ENCODE peak calls at places on chromosomes 1 and 21, in four cellular contexts. W, L, X and S are unnamed samples.

GRCh38 chr21:43211085-43212071 is 42.6 kb downstream of the CRYAA start:
- DNase-seq in X (peak), W (no peak), L (no peak), S (no peak)

GRCh38 chr1:208240698-208241355 is 3.4 kb downstream of the PLXNA2 start:
- DNase-seq in L (no peak), X (no peak), W (no peak), S (no peak)

GRCh38 chr21:38950388-38951094 is 144.8 kb downstream of the ETS2 start:
- DNase-seq in L (no peak), X (no peak), W (no peak), S (no peak)

GRCh38 chr1:173330149-173330951 is 123.2 kb upstream of the TNFSF4 start:
- DNase-seq in W (no peak), X (no peak), L (peak), S (no peak)

GRCh38 chr21:16492892-16493291 is 763.1 kb downstream of the USP25 start:
- DNase-seq in L (no peak), W (no peak), X (no peak), S (no peak)

GRCh38 chr21:35223480-35224156 is 174.5 kb upstream of the RUNX1 start:
- DNase-seq in W (no peak), X (no peak), L (no peak), S (no peak)

GRCh38 chr1:226687476-226687875 is 51.6 kb downstream of the ITPKB start:
- DNase-seq in X (no peak), L (no peak), W (no peak), S (no peak)

GRCh38 chr1:222893255-222893654 is 78.4 kb downstream of the DISP1 start:
- DNase-seq in L (no peak), W (no peak), X (no peak), S (no peak)

GRCh38 chr1:6592441-6592840 is 10.2 kb downstream of the KLHL21 start:
- DNase-seq in L (no peak), X (no peak), W (no peak), S (no peak)

GRCh38 chr1:15349133-15349532 is 60.6 kb upstream of the EFHD2 start:
- DNase-seq in W (no peak), X (no peak), L (no peak), S (no peak)